ENCODE peak calls at places on chromosomes 4 and X, in nine cellular contexts. A, P, E, Q, D, M, H, B and R are unnamed samples.

GRCh38 chrX:134685662-134686061 is 27.4 kb upstream of the PLAC1 start:
- DNase-seq in A (no peak), P (no peak), E (peak; percentile 53), Q (no peak), D (no peak), M (no peak), H (no peak), B (no peak), R (no peak)

GRCh38 chr4:19880205-19880604 is 371.5 kb upstream of the SLIT2 start:
- DNase-seq in A (no peak), P (no peak), E (peak; percentile 23), Q (no peak), D (no peak), M (no peak), H (no peak), B (no peak), R (no peak)

GRCh38 chr4:176153124-176153523 is 42.3 kb downstream of the SPATA4 start:
- DNase-seq in A (no peak), P (no peak), E (no peak), Q (no peak), D (no peak), M (no peak), H (no peak), B (no peak), R (no peak)

GRCh38 chr4:38889143-38889542 is 21.5 kb downstream of the FAM114A1 start:
- DNase-seq in A (no peak), P (no peak), E (peak; percentile 88), Q (peak; percentile 68), D (no peak), M (no peak), H (no peak), B (no peak), R (no peak)

GRCh38 chr4:185535818-185536729 is 767 bp upstream of the PDLIM3 start:
- DNase-seq in A (no peak), P (no peak), E (peak; percentile 11), Q (no peak), D (no peak), M (no peak), H (no peak), B (no peak), R (no peak)

GRCh38 chr4:8867624-8868320 is 3.9 kb downstream of the HMX1 start:
- DNase-seq in A (no peak), P (no peak), E (no peak), Q (no peak), D (no peak), M (no peak), H (no peak), B (no peak), R (no peak)

GRCh38 chr4:153622093-153622492 is 62.0 kb upstream of the TLR2 start:
- DNase-seq in A (no peak), P (no peak), E (no peak), Q (no peak), D (no peak), M (no peak), H (no peak), B (no peak), R (no peak)

GRCh38 chr4:56134272-56134671 is 185.5 kb downstream of the CEP135 start:
- DNase-seq in A (no peak), P (no peak), E (peak; percentile 5), Q (peak; percentile 80), D (no peak), M (no peak), H (no peak), B (no peak), R (no peak)

GRCh38 chr4:80172203-80172602 is 25.1 kb upstream of the PRDM8 start:
- DNase-seq in A (no peak), P (no peak), E (no peak), Q (no peak), D (no peak), M (no peak), H (no peak), B (no peak), R (no peak)

GRCh38 chrX:2445662-2446623 is 54.8 kb downstream of the DHRSX start:
- DNase-seq in A (no peak), P (no peak), E (no peak), Q (no peak), D (no peak), M (no peak), H (no peak), B (no peak), R (no peak)

GRCh38 chrX:30027636-30028035 is 187.7 kb upstream of the MAGEB2 start:
- DNase-seq in A (no peak), P (no peak), E (peak; percentile 71), Q (no peak), D (no peak), M (no peak), H (no peak), B (no peak), R (no peak)

GRCh38 chrX:130770615-130771014 is 132.4 kb downstream of the ENOX2 start:
- DNase-seq in A (no peak), P (no peak), E (peak; percentile 96), Q (peak; percentile 33), D (peak; percentile 50), M (no peak), H (no peak), B (no peak), R (no peak)

GRCh38 chr4:8297141-8297601 is 27.6 kb downstream of the HTRA3 start:
- DNase-seq in A (no peak), P (no peak), E (no peak), Q (no peak), D (no peak), M (no peak), H (no peak), B (no peak), R (no peak)

GRCh38 chrX:13376857-13377441 is 57.1 kb upstream of the ATXN3L start:
- DNase-seq in A (no peak), P (no peak), E (peak; percentile 95), Q (no peak), D (no peak), M (no peak), H (peak; percentile 82), B (no peak), R (no peak)

GRCh38 chr4:74320559-74321118 is 12.4 kb downstream of the EPGN start:
- DNase-seq in A (no peak), P (peak; percentile 23), E (peak; percentile 76), Q (peak; percentile 24), D (peak; percentile 56), M (peak; percentile 17), H (peak; percentile 73), B (no peak), R (no peak)

GRCh38 chr4:40865696-40866095 is 115.9 kb downstream of the NSUN7 start:
- DNase-seq in A (no peak), P (no peak), E (peak; percentile 63), Q (no peak), D (no peak), M (no peak), H (no peak), B (no peak), R (no peak)

GRCh38 chrX:43655151-43655676 is 885 bp upstream of the MAOA start:
- DNase-seq in A (peak; percentile 57), P (peak; percentile 23), E (peak; percentile 70), Q (peak; percentile 13), D (no peak), M (peak; percentile 47), H (peak; percentile 43), B (no peak), R (no peak)

GRCh38 chr4:109020861-109021260 is 258.0 kb upstream of the ETNPPL start:
- DNase-seq in A (no peak), P (no peak), E (no peak), Q (no peak), D (no peak), M (no peak), H (no peak), B (no peak), R (no peak)

GRCh38 chr4:77818667-77819408 is at the start of gene CNOT6L:
- DNase-seq in A (peak; percentile 74), P (peak; percentile 51), E (peak; percentile 45), Q (no peak), D (no peak), M (peak; percentile 77), H (peak; percentile 59), B (peak; percentile 14), R (peak; percentile 24)

GRCh38 chrX:53184836-53185235 is 40.2 kb downstream of the KDM5C start:
- DNase-seq in A (no peak), P (no peak), E (peak; percentile 47), Q (no peak), D (no peak), M (no peak), H (no peak), B (no peak), R (no peak)

GRCh38 chr4:8761824-8762205 is 109.8 kb downstream of the HMX1 start:
- DNase-seq in A (no peak), P (no peak), E (no peak), Q (no peak), D (no peak), M (no peak), H (no peak), B (no peak), R (no peak)

GRCh38 chrX:154748712-154749339 is 2.1 kb downstream of the GAB3 start:
- DNase-seq in A (no peak), P (peak; percentile 12), E (peak; percentile 72), Q (no peak), D (no peak), M (no peak), H (peak; percentile 95), B (peak; percentile 1), R (peak; percentile 24)

GRCh38 chrX:49101629-49101984 is 21.9 kb upstream of the WDR45 start:
- DNase-seq in A (no peak), P (no peak), E (no peak), Q (no peak), D (no peak), M (no peak), H (no peak), B (no peak), R (no peak)

GRCh38 chr4:13921805-13922204 is 294.3 kb upstream of the BOD1L1 start:
- DNase-seq in A (no peak), P (no peak), E (peak; percentile 60), Q (no peak), D (no peak), M (no peak), H (no peak), B (no peak), R (no peak)

GRCh38 chrX:24799565-24799964 is 105.8 kb downstream of the POLA1 start:
- DNase-seq in A (no peak), P (no peak), E (no peak), Q (no peak), D (no peak), M (no peak), H (no peak), B (no peak), R (no peak)

GRCh38 chrX:28591542-28591941 is 4.3 kb downstream of the IL1RAPL1 start:
- DNase-seq in A (no peak), P (no peak), E (peak; percentile 8), Q (no peak), D (no peak), M (no peak), H (no peak), B (no peak), R (no peak)

GRCh38 chr4:72857787-72858186 is 211.7 kb downstream of the COX18 start:
- DNase-seq in A (no peak), P (no peak), E (no peak), Q (no peak), D (no peak), M (no peak), H (no peak), B (no peak), R (no peak)

GRCh38 chr4:52585379-52585778 is 73.7 kb downstream of the USP46 start:
- DNase-seq in A (no peak), P (no peak), E (no peak), Q (no peak), D (no peak), M (no peak), H (peak; percentile 3), B (no peak), R (peak; percentile 66)

GRCh38 chrX:97026406-97026805 is 142.7 kb downstream of the RPA4 start:
- DNase-seq in A (no peak), P (no peak), E (peak; percentile 1), Q (no peak), D (no peak), M (no peak), H (peak; percentile 33), B (no peak), R (no peak)

GRCh38 chr4:52883707-52884669 is 21.9 kb downstream of the RASL11B start:
- DNase-seq in A (no peak), P (no peak), E (no peak), Q (no peak), D (no peak), M (no peak), H (no peak), B (no peak), R (no peak)

GRCh38 chr4:7342223-7342576 is 92.5 kb downstream of the PSAPL1 start:
- DNase-seq in A (peak; percentile 50), P (peak; percentile 37), E (no peak), Q (no peak), D (no peak), M (no peak), H (no peak), B (peak; percentile 54), R (no peak)